ENCODE peak calls at places on chromosomes 12 and 14, in seven cellular contexts. One of them, this sample, is unnamed.

GRCh38 chr14:95497561-95498011 is 18.9 kb downstream of the SYNE3 start:
- DNase-seq in HFF-Myc: no peak
- DNase-seq in cardiac fibroblast: no peak
- DNase-seq in heart right ventricle: no peak
- DNase-seq in cardiac muscle cell: peak; percentile 53
- DNase-seq in HCT116: no peak
- DNase-seq in upper lobe of right lung: no peak
- DNase-seq in this sample: no peak

GRCh38 chr12:71958056-71958455 is 19.4 kb downstream of the TPH2 start:
- DNase-seq in HFF-Myc: no peak
- DNase-seq in cardiac fibroblast: peak; percentile 14
- DNase-seq in heart right ventricle: no peak
- DNase-seq in cardiac muscle cell: no peak
- DNase-seq in HCT116: no peak
- DNase-seq in upper lobe of right lung: no peak
- DNase-seq in this sample: no peak

GRCh38 chr12:110872100-110872499 is 25.3 kb downstream of the CCDC63 start:
- DNase-seq in HFF-Myc: no peak
- DNase-seq in cardiac fibroblast: no peak
- DNase-seq in heart right ventricle: no peak
- DNase-seq in cardiac muscle cell: no peak
- DNase-seq in HCT116: no peak
- DNase-seq in upper lobe of right lung: no peak
- DNase-seq in this sample: no peak

GRCh38 chr14:55237999-55238680 is 33.1 kb upstream of the FBXO34 start:
- DNase-seq in HFF-Myc: no peak
- DNase-seq in cardiac fibroblast: no peak
- DNase-seq in heart right ventricle: no peak
- DNase-seq in cardiac muscle cell: no peak
- DNase-seq in HCT116: no peak
- DNase-seq in upper lobe of right lung: no peak
- DNase-seq in this sample: no peak

GRCh38 chr12:7856516-7856915 is 16.2 kb downstream of the SLC2A14 start:
- DNase-seq in HFF-Myc: no peak
- DNase-seq in cardiac fibroblast: no peak
- DNase-seq in heart right ventricle: no peak
- DNase-seq in cardiac muscle cell: no peak
- DNase-seq in HCT116: no peak
- DNase-seq in upper lobe of right lung: no peak
- DNase-seq in this sample: no peak

GRCh38 chr14:26775765-26776577 is 178.1 kb upstream of the NOVA1 start:
- DNase-seq in HFF-Myc: no peak
- DNase-seq in cardiac fibroblast: peak; percentile 71
- DNase-seq in heart right ventricle: no peak
- DNase-seq in cardiac muscle cell: no peak
- DNase-seq in HCT116: no peak
- DNase-seq in upper lobe of right lung: no peak
- DNase-seq in this sample: no peak

GRCh38 chr14:69010632-69011031 is 31.5 kb upstream of the ACTN1 start:
- DNase-seq in HFF-Myc: no peak
- DNase-seq in cardiac fibroblast: peak; percentile 32
- DNase-seq in heart right ventricle: no peak
- DNase-seq in cardiac muscle cell: no peak
- DNase-seq in HCT116: no peak
- DNase-seq in upper lobe of right lung: no peak
- DNase-seq in this sample: peak; percentile 29

GRCh38 chr12:12461923-12462315 is 100.7 kb downstream of the DUSP16 start:
- DNase-seq in HFF-Myc: no peak
- DNase-seq in cardiac fibroblast: no peak
- DNase-seq in heart right ventricle: no peak
- DNase-seq in cardiac muscle cell: no peak
- DNase-seq in HCT116: no peak
- DNase-seq in upper lobe of right lung: no peak
- DNase-seq in this sample: peak; percentile 72

GRCh38 chr12:124021025-124021406 is 48.0 kb downstream of the ZNF664 start:
- DNase-seq in HFF-Myc: no peak
- DNase-seq in cardiac fibroblast: no peak
- DNase-seq in heart right ventricle: no peak
- DNase-seq in cardiac muscle cell: no peak
- DNase-seq in HCT116: no peak
- DNase-seq in upper lobe of right lung: no peak
- DNase-seq in this sample: no peak

GRCh38 chr14:46034305-46034704 is 617.3 kb downstream of the RPL10L start:
- DNase-seq in HFF-Myc: no peak
- DNase-seq in cardiac fibroblast: no peak
- DNase-seq in heart right ventricle: no peak
- DNase-seq in cardiac muscle cell: no peak
- DNase-seq in HCT116: no peak
- DNase-seq in upper lobe of right lung: no peak
- DNase-seq in this sample: no peak

GRCh38 chr12:4867384-4867783 is 42.3 kb upstream of the KCNA1 start:
- DNase-seq in HFF-Myc: no peak
- DNase-seq in cardiac fibroblast: no peak
- DNase-seq in heart right ventricle: no peak
- DNase-seq in cardiac muscle cell: no peak
- DNase-seq in HCT116: no peak
- DNase-seq in upper lobe of right lung: no peak
- DNase-seq in this sample: no peak

GRCh38 chr14:100246809-100247428 is 8.0 kb downstream of the YY1 start:
- DNase-seq in HFF-Myc: no peak
- DNase-seq in cardiac fibroblast: peak; percentile 55
- DNase-seq in heart right ventricle: no peak
- DNase-seq in cardiac muscle cell: peak; percentile 75
- DNase-seq in HCT116: peak; percentile 48
- DNase-seq in upper lobe of right lung: no peak
- DNase-seq in this sample: no peak

GRCh38 chr12:46364777-46365580 is 7.6 kb downstream of the SLC38A2 start:
- DNase-seq in HFF-Myc: no peak
- DNase-seq in cardiac fibroblast: peak; percentile 81
- DNase-seq in heart right ventricle: peak; percentile 71
- DNase-seq in cardiac muscle cell: no peak
- DNase-seq in HCT116: no peak
- DNase-seq in upper lobe of right lung: no peak
- DNase-seq in this sample: no peak

GRCh38 chr14:74616507-74616906 is 4.5 kb upstream of the LTBP2 start:
- DNase-seq in HFF-Myc: no peak
- DNase-seq in cardiac fibroblast: peak; percentile 92
- DNase-seq in heart right ventricle: no peak
- DNase-seq in cardiac muscle cell: no peak
- DNase-seq in HCT116: peak; percentile 73
- DNase-seq in upper lobe of right lung: no peak
- DNase-seq in this sample: peak; percentile 68

GRCh38 chr12:106301611-106302321 is 767 bp upstream of the TCP11L2 start:
- DNase-seq in HFF-Myc: no peak
- DNase-seq in cardiac fibroblast: peak; percentile 43
- DNase-seq in heart right ventricle: peak; percentile 58
- DNase-seq in cardiac muscle cell: peak; percentile 52
- DNase-seq in HCT116: no peak
- DNase-seq in upper lobe of right lung: peak; percentile 80
- DNase-seq in this sample: peak; percentile 75

GRCh38 chr12:129202109-129202814 is 349.0 kb downstream of the GLT1D1 start:
- DNase-seq in HFF-Myc: no peak
- DNase-seq in cardiac fibroblast: no peak
- DNase-seq in heart right ventricle: no peak
- DNase-seq in cardiac muscle cell: no peak
- DNase-seq in HCT116: no peak
- DNase-seq in upper lobe of right lung: no peak
- DNase-seq in this sample: no peak

GRCh38 chr14:105065280-105066228 is at the start of gene GPR132:
- DNase-seq in HFF-Myc: no peak
- DNase-seq in cardiac fibroblast: no peak
- DNase-seq in heart right ventricle: peak; percentile 34
- DNase-seq in cardiac muscle cell: peak; percentile 66
- DNase-seq in HCT116: no peak
- DNase-seq in upper lobe of right lung: peak; percentile 73
- DNase-seq in this sample: peak; percentile 96

GRCh38 chr14:73810478-73811163 is 41.0 kb upstream of the PTGR2 start:
- DNase-seq in HFF-Myc: no peak
- DNase-seq in cardiac fibroblast: no peak
- DNase-seq in heart right ventricle: no peak
- DNase-seq in cardiac muscle cell: no peak
- DNase-seq in HCT116: no peak
- DNase-seq in upper lobe of right lung: no peak
- DNase-seq in this sample: no peak

GRCh38 chr12:64824500-64825142 is at the start of gene TBC1D30:
- DNase-seq in HFF-Myc: no peak
- DNase-seq in cardiac fibroblast: peak; percentile 10
- DNase-seq in heart right ventricle: no peak
- DNase-seq in cardiac muscle cell: peak; percentile 59
- DNase-seq in HCT116: no peak
- DNase-seq in upper lobe of right lung: peak; percentile 69
- DNase-seq in this sample: peak; percentile 33

GRCh38 chr14:61925732-61926445 is 163.7 kb downstream of the SNAPC1 start:
- DNase-seq in HFF-Myc: no peak
- DNase-seq in cardiac fibroblast: peak; percentile 38
- DNase-seq in heart right ventricle: no peak
- DNase-seq in cardiac muscle cell: no peak
- DNase-seq in HCT116: no peak
- DNase-seq in upper lobe of right lung: no peak
- DNase-seq in this sample: no peak

GRCh38 chr14:61927521-61927920 is 165.3 kb downstream of the SNAPC1 start:
- DNase-seq in HFF-Myc: no peak
- DNase-seq in cardiac fibroblast: peak; percentile 61
- DNase-seq in heart right ventricle: no peak
- DNase-seq in cardiac muscle cell: no peak
- DNase-seq in HCT116: no peak
- DNase-seq in upper lobe of right lung: no peak
- DNase-seq in this sample: no peak

GRCh38 chr14:61927015-61927414 is 164.8 kb downstream of the SNAPC1 start:
- DNase-seq in HFF-Myc: no peak
- DNase-seq in cardiac fibroblast: peak; percentile 53
- DNase-seq in heart right ventricle: no peak
- DNase-seq in cardiac muscle cell: no peak
- DNase-seq in HCT116: no peak
- DNase-seq in upper lobe of right lung: no peak
- DNase-seq in this sample: no peak

GRCh38 chr14:61925043-61925442 is 162.8 kb downstream of the SNAPC1 start:
- DNase-seq in HFF-Myc: no peak
- DNase-seq in cardiac fibroblast: peak; percentile 40
- DNase-seq in heart right ventricle: no peak
- DNase-seq in cardiac muscle cell: peak; percentile 23
- DNase-seq in HCT116: peak; percentile 18
- DNase-seq in upper lobe of right lung: no peak
- DNase-seq in this sample: peak; percentile 34

GRCh38 chr14:61923348-61923747 is 161.1 kb downstream of the SNAPC1 start:
- DNase-seq in HFF-Myc: no peak
- DNase-seq in cardiac fibroblast: peak; percentile 56
- DNase-seq in heart right ventricle: no peak
- DNase-seq in cardiac muscle cell: no peak
- DNase-seq in HCT116: no peak
- DNase-seq in upper lobe of right lung: no peak
- DNase-seq in this sample: no peak
- TF ChIP-seq CTCF in HFF-Myc: peak; percentile 36
- TF ChIP-seq CTCF in cardiac fibroblast: peak; percentile 48
- TF ChIP-seq CTCF in heart right ventricle: no peak
- TF ChIP-seq CTCF in cardiac muscle cell: peak; percentile 15
- TF ChIP-seq CTCF in HCT116: no peak
- TF ChIP-seq CTCF in upper lobe of right lung: peak; percentile 34
- TF ChIP-seq CTCF in this sample: no peak

GRCh38 chr12:89962648-89963047 is 254.0 kb upstream of the ATP2B1 start:
- DNase-seq in HFF-Myc: no peak
- DNase-seq in cardiac fibroblast: peak; percentile 16
- DNase-seq in heart right ventricle: no peak
- DNase-seq in cardiac muscle cell: no peak
- DNase-seq in HCT116: no peak
- DNase-seq in upper lobe of right lung: no peak
- DNase-seq in this sample: no peak
- TF ChIP-seq CTCF in HFF-Myc: no peak
- TF ChIP-seq CTCF in cardiac fibroblast: no peak
- TF ChIP-seq CTCF in heart right ventricle: no peak
- TF ChIP-seq CTCF in cardiac muscle cell: peak; percentile 27
- TF ChIP-seq CTCF in HCT116: no peak
- TF ChIP-seq CTCF in upper lobe of right lung: peak; percentile 18
- TF ChIP-seq CTCF in this sample: peak; percentile 34

GRCh38 chr14:57707219-57707618 is 158.7 kb downstream of the SLC35F4 start:
- DNase-seq in HFF-Myc: no peak
- DNase-seq in cardiac fibroblast: no peak
- DNase-seq in heart right ventricle: no peak
- DNase-seq in cardiac muscle cell: no peak
- DNase-seq in HCT116: no peak
- DNase-seq in upper lobe of right lung: no peak
- DNase-seq in this sample: no peak

GRCh38 chr14:57712698-57713097 is 153.2 kb downstream of the SLC35F4 start:
- DNase-seq in HFF-Myc: no peak
- DNase-seq in cardiac fibroblast: no peak
- DNase-seq in heart right ventricle: no peak
- DNase-seq in cardiac muscle cell: no peak
- DNase-seq in HCT116: no peak
- DNase-seq in upper lobe of right lung: no peak
- DNase-seq in this sample: no peak

GRCh38 chr14:57714487-57714899 is 151.4 kb downstream of the SLC35F4 start:
- DNase-seq in HFF-Myc: no peak
- DNase-seq in cardiac fibroblast: no peak
- DNase-seq in heart right ventricle: no peak
- DNase-seq in cardiac muscle cell: no peak
- DNase-seq in HCT116: no peak
- DNase-seq in upper lobe of right lung: no peak
- DNase-seq in this sample: no peak

GRCh38 chr14:57712101-57712500 is 153.8 kb downstream of the SLC35F4 start:
- DNase-seq in HFF-Myc: no peak
- DNase-seq in cardiac fibroblast: peak; percentile 18
- DNase-seq in heart right ventricle: no peak
- DNase-seq in cardiac muscle cell: no peak
- DNase-seq in HCT116: no peak
- DNase-seq in upper lobe of right lung: no peak
- DNase-seq in this sample: no peak

GRCh38 chr14:57709909-57710308 is 156.0 kb downstream of the SLC35F4 start:
- DNase-seq in HFF-Myc: no peak
- DNase-seq in cardiac fibroblast: no peak
- DNase-seq in heart right ventricle: no peak
- DNase-seq in cardiac muscle cell: no peak
- DNase-seq in HCT116: no peak
- DNase-seq in upper lobe of right lung: no peak
- DNase-seq in this sample: no peak
- TF ChIP-seq CTCF in HFF-Myc: no peak
- TF ChIP-seq CTCF in cardiac fibroblast: no peak
- TF ChIP-seq CTCF in heart right ventricle: no peak
- TF ChIP-seq CTCF in cardiac muscle cell: no peak
- TF ChIP-seq CTCF in HCT116: no peak
- TF ChIP-seq CTCF in upper lobe of right lung: no peak
- TF ChIP-seq CTCF in this sample: no peak

GRCh38 chr12:78086553-78087362 is 256.1 kb downstream of the NAV3 start:
- DNase-seq in HFF-Myc: no peak
- DNase-seq in cardiac fibroblast: no peak
- DNase-seq in heart right ventricle: no peak
- DNase-seq in cardiac muscle cell: no peak
- DNase-seq in HCT116: no peak
- DNase-seq in upper lobe of right lung: no peak
- DNase-seq in this sample: no peak
- TF ChIP-seq CTCF in HFF-Myc: no peak
- TF ChIP-seq CTCF in cardiac fibroblast: peak; percentile 39
- TF ChIP-seq CTCF in heart right ventricle: no peak
- TF ChIP-seq CTCF in cardiac muscle cell: no peak
- TF ChIP-seq CTCF in HCT116: no peak
- TF ChIP-seq CTCF in upper lobe of right lung: no peak
- TF ChIP-seq CTCF in this sample: no peak